ENCODE peak calls at places on chromosome X, in six cellular contexts. V is GM06990, D is fibroblast of mammary gland, O is A549, I is IMR-90, S is spleen. B is an unnamed sample.

GRCh38 chrX:7120578-7121219 is 26.8 kb upstream of the STS start:
- DNase-seq in V (no peak), D (peak), O (peak), I (peak), S (no peak), B (peak)

GRCh38 chrX:10235851-10236250 is 79.1 kb downstream of the CLCN4 start:
- DNase-seq in V (no peak), D (peak), O (no peak), I (peak), S (no peak), B (no peak)

GRCh38 chrX:149837639-149838038 is 43.3 kb upstream of the MAGEA8 start:
- DNase-seq in V (no peak), D (no peak), O (no peak), I (no peak), S (no peak), B (no peak)

GRCh38 chrX:7088968-7089615 is 58.4 kb upstream of the STS start:
- DNase-seq in V (no peak), D (no peak), O (no peak), I (no peak), S (peak), B (no peak)

GRCh38 chrX:118423558-118423957 is 72.1 kb upstream of the DOCK11 start:
- DNase-seq in V (peak), D (no peak), O (no peak), I (no peak), S (no peak), B (no peak)

GRCh38 chrX:84188320-84188834 is 378 bp upstream of the RPS6KA6 start:
- DNase-seq in V (peak), D (peak), O (peak), I (peak), S (no peak), B (no peak)

GRCh38 chrX:148928803-148929202 is 428.4 kb downstream of the AFF2 start:
- DNase-seq in V (no peak), D (peak), O (no peak), I (peak), S (no peak), B (no peak)

GRCh38 chrX:18887177-18887820 is 96.6 kb downstream of the PHKA2 start:
- DNase-seq in V (no peak), D (no peak), O (no peak), I (no peak), S (peak), B (no peak)

GRCh38 chrX:139971394-139971749 is 6.1 kb upstream of the CXorf66 start:
- DNase-seq in V (no peak), D (no peak), O (no peak), I (no peak), S (no peak), B (no peak)

GRCh38 chrX:106608016-106608415 is 3.8 kb upstream of the RADX start:
- DNase-seq in V (no peak), D (no peak), O (no peak), I (no peak), S (no peak), B (no peak)

GRCh38 chrX:109873983-109874382 is 128.9 kb upstream of the TMEM164 start:
- DNase-seq in V (no peak), D (no peak), O (no peak), I (no peak), S (no peak), B (peak)

GRCh38 chrX:150913511-150913910 is 15.0 kb upstream of the CD99L2 start:
- DNase-seq in V (no peak), D (peak), O (no peak), I (peak), S (no peak), B (no peak)

GRCh38 chrX:78619829-78620228 is 39.3 kb downstream of the RTL3 start:
- DNase-seq in V (no peak), D (peak), O (no peak), I (no peak), S (no peak), B (no peak)

GRCh38 chrX:49844622-49845021 is 15.5 kb downstream of the PAGE4 start:
- DNase-seq in V (no peak), D (no peak), O (no peak), I (no peak), S (no peak), B (no peak)

GRCh38 chrX:13048265-13048664 is 3.8 kb upstream of the FAM9C start:
- DNase-seq in V (no peak), D (peak), O (no peak), I (peak), S (no peak), B (no peak)

GRCh38 chrX:123215397-123216089 is 31.5 kb downstream of the GRIA3 start:
- DNase-seq in V (no peak), D (peak), O (no peak), I (no peak), S (no peak), B (no peak)

GRCh38 chrX:2464677-2465166 is 36.1 kb downstream of the DHRSX start:
- DNase-seq in V (no peak), D (no peak), O (peak), I (no peak), S (no peak), B (no peak)

GRCh38 chrX:150150780-150151125 is 212.4 kb upstream of the MAMLD1 start:
- DNase-seq in V (no peak), D (no peak), O (no peak), I (no peak), S (no peak), B (no peak)

GRCh38 chrX:47501226-47502071 is 18.4 kb upstream of the ZNF41 start:
- DNase-seq in V (no peak), D (peak), O (no peak), I (peak), S (no peak), B (no peak)

GRCh38 chrX:133151320-133151719 is 54.4 kb upstream of the USP26 start:
- DNase-seq in V (no peak), D (no peak), O (peak), I (no peak), S (no peak), B (no peak)

GRCh38 chrX:6599230-6599629 is 64.3 kb upstream of the VCX3A start:
- DNase-seq in V (no peak), D (no peak), O (no peak), I (no peak), S (no peak), B (no peak)

GRCh38 chrX:70088791-70089190 is 26.5 kb downstream of the OTUD6A start:
- DNase-seq in V (no peak), D (no peak), O (no peak), I (no peak), S (no peak), B (no peak)

GRCh38 chrX:41827886-41828285 is 95.5 kb downstream of the CASK start:
- DNase-seq in V (no peak), D (peak), O (no peak), I (peak), S (no peak), B (no peak)

GRCh38 chrX:11427082-11428033 is 134.1 kb downstream of the AMELX start:
- DNase-seq in V (peak), D (peak), O (no peak), I (no peak), S (peak), B (no peak)

GRCh38 chrX:143581260-143581659 is 54.6 kb downstream of the SLITRK4 start:
- DNase-seq in V (no peak), D (no peak), O (no peak), I (no peak), S (no peak), B (no peak)

GRCh38 chrX:9379697-9380551 is 84.9 kb upstream of the TBL1X start:
- DNase-seq in V (no peak), D (peak), O (peak), I (peak), S (no peak), B (peak)

GRCh38 chrX:3609800-3610199 is 103.6 kb downstream of the PRKX start:
- DNase-seq in V (no peak), D (peak), O (peak), I (peak), S (no peak), B (no peak)

GRCh38 chrX:40496728-40497127 is 84.0 kb upstream of the ATP6AP2 start:
- DNase-seq in V (no peak), D (peak), O (no peak), I (peak), S (no peak), B (no peak)
- TF ChIP-seq CTCF in V (no peak), D (peak), O (no peak), I (no peak), S (no peak), B (no peak)

GRCh38 chrX:17380221-17380620 is 5.2 kb downstream of the NHS start:
- DNase-seq in V (no peak), D (no peak), O (no peak), I (no peak), S (no peak), B (no peak)

GRCh38 chrX:17377047-17377692 is 2.2 kb downstream of the NHS start:
- DNase-seq in V (peak), D (peak), O (peak), I (peak), S (no peak), B (no peak)

GRCh38 chrX:17376381-17377046 is 1.5 kb downstream of the NHS start:
- DNase-seq in V (peak), D (peak), O (peak), I (no peak), S (peak), B (no peak)

GRCh38 chrX:17375631-17376380 is 806 bp downstream of the NHS start:
- DNase-seq in V (peak), D (peak), O (peak), I (peak), S (peak), B (no peak)

DNA sequence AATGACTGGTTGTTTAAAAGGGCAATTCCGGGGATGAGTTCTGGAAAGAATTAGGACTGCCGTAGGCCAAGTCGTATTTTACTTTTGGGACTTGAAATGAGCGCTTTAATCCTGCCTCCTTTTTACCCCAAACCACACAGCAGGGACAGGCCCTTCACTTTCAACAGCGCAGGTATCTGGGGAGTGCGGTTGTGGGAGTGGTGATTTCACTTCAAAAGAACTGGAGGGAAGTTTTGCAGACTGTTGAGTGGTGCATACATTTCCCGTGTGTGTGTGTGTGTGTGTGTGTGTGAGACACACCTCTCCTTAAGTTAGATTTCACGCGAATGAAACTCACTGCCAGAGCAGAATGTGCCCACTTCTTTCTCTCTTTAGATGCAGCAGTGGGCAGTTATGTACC is 2.8 kb downstream of the NHS start:
- DNase-seq in V (no peak), D (peak), O (peak), I (no peak), S (no peak), B (no peak)
- H3K4me3 ChIP-seq in V (no peak), D (no peak), O (peak), I (peak), S (no peak), B (no peak)

GRCh38 chrX:37905436-37906147 is 58.2 kb upstream of the DYNLT3 start:
- DNase-seq in V (peak), D (peak), O (peak), I (peak), S (no peak), B (no peak)
- TF ChIP-seq CTCF in V (peak), D (no peak), O (peak), I (peak), S (no peak), B (peak)

DNA sequence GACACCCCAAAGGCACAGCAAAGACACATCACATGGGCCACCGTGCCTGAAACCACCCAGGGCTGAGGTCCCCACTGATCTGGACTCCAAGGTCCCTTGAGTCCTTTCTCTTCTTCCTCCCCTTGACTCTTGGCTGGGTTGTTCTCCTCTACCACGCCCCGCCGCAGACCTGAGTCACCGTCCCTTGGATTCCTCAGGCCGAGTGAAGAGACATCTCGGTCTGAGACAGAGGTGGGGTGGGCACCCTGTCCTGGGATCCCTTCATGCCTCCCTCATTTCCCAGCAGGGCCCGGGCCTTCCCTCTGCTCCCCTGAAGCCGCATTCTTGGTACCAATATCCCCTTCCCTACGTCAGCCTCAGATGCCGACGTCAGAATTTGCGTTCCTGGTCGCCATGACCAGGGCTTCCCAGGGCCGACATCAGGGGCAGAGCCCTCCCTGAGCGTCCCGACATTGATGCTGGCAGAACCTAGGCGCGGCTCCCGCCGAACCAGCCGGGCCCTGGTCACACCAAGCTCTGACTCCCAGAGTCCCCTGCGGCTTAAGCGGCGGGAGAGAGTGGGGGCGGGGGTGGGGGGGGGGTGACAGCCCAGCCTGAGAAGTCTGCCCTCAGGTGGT is 498 bp downstream of the MAGEA10 start:
- DNase-seq in V (no peak), D (no peak), O (no peak), I (no peak), S (no peak), B (no peak)
- H3K4me3 ChIP-seq in V (no peak), D (no peak), O (no peak), I (no peak), S (no peak), B (peak)

GRCh38 chrX:129934952-129935351 is 29.0 kb downstream of the UTP14A start:
- DNase-seq in V (no peak), D (no peak), O (no peak), I (no peak), S (no peak), B (no peak)

GRCh38 chrX:129934461-129934860 is 28.5 kb downstream of the UTP14A start:
- DNase-seq in V (no peak), D (no peak), O (no peak), I (no peak), S (no peak), B (no peak)

GRCh38 chrX:129939986-129940385 is 34.0 kb downstream of the UTP14A start:
- DNase-seq in V (no peak), D (no peak), O (no peak), I (no peak), S (no peak), B (no peak)

GRCh38 chrX:129940721-129941120 is 34.8 kb downstream of the UTP14A start:
- DNase-seq in V (no peak), D (no peak), O (no peak), I (no peak), S (no peak), B (no peak)

GRCh38 chrX:129938081-129938480 is 32.1 kb downstream of the UTP14A start:
- DNase-seq in V (no peak), D (no peak), O (no peak), I (no peak), S (no peak), B (no peak)
- TF ChIP-seq CTCF in V (no peak), D (no peak), O (no peak), I (no peak), S (no peak), B (no peak)

B was measured in LNCaP clone FGC.